ENCODE peak calls at places on chromosomes 3 and 15, in seven cellular contexts. K is adrenal gland, N is upper lobe of left lung, D is thyroid gland, B is pancreas, V is thoracic aorta, M is IMR-90. Y is an unnamed sample.

GRCh38 chr3:72018339-72018984 is 233.5 kb upstream of the PROK2 start:
- DNase-seq in K (no peak), N (peak; percentile 16), D (no peak), B (no peak), V (no peak), M (peak; percentile 7), Y (no peak)

GRCh38 chr3:103699228-103699627 is 1264.4 kb downstream of the ZPLD1 start:
- DNase-seq in K (no peak), N (no peak), D (no peak), B (no peak), V (no peak), M (no peak), Y (no peak)

GRCh38 chr3:118425272-118425837 is 609.3 kb downstream of the IGSF11 start:
- DNase-seq in K (no peak), N (no peak), D (no peak), B (no peak), V (no peak), M (no peak), Y (no peak)

GRCh38 chr3:12369029-12369428 is 80.2 kb downstream of the PPARG start:
- DNase-seq in K (no peak), N (no peak), D (no peak), B (no peak), V (no peak), M (no peak), Y (no peak)

GRCh38 chr3:29363110-29363509 is 82.2 kb downstream of the RBMS3 start:
- DNase-seq in K (no peak), N (no peak), D (no peak), B (no peak), V (no peak), M (no peak), Y (no peak)

GRCh38 chr3:16441306-16441898 is 72.1 kb downstream of the RFTN1 start:
- DNase-seq in K (no peak), N (no peak), D (no peak), B (no peak), V (no peak), M (peak; percentile 68), Y (no peak)

GRCh38 chr3:63993653-63994079 is 29.6 kb downstream of the PSMD6 start:
- DNase-seq in K (peak; percentile 65), N (no peak), D (peak; percentile 68), B (peak; percentile 74), V (no peak), M (peak; percentile 76), Y (peak; percentile 59)

GRCh38 chr3:172965256-172965655 is 175.8 kb downstream of the SPATA16 start:
- DNase-seq in K (no peak), N (no peak), D (no peak), B (no peak), V (no peak), M (peak; percentile 50), Y (no peak)

GRCh38 chr15:63407612-63408011 is 26.0 kb upstream of the CA12 start:
- DNase-seq in K (no peak), N (no peak), D (no peak), B (no peak), V (no peak), M (no peak), Y (no peak)

GRCh38 chr15:28190391-28191174 is 91.5 kb upstream of the OCA2 start:
- DNase-seq in K (no peak), N (no peak), D (no peak), B (no peak), V (no peak), M (no peak), Y (no peak)

GRCh38 chr3:17811633-17812032 is 69.2 kb upstream of the TBC1D5 start:
- DNase-seq in K (no peak), N (no peak), D (no peak), B (no peak), V (no peak), M (peak; percentile 7), Y (no peak)

GRCh38 chr3:182405752-182406151 is 387.6 kb upstream of the ATP11B start:
- DNase-seq in K (no peak), N (no peak), D (no peak), B (no peak), V (no peak), M (no peak), Y (no peak)

GRCh38 chr15:89648106-89649012 is 6.9 kb downstream of the KIF7 start:
- DNase-seq in K (no peak), N (peak; percentile 76), D (no peak), B (no peak), V (no peak), M (no peak), Y (no peak)

GRCh38 chr15:101314726-101315125 is 19.7 kb upstream of the SNRPA1 start:
- DNase-seq in K (no peak), N (no peak), D (no peak), B (no peak), V (no peak), M (no peak), Y (no peak)

GRCh38 chr3:149970716-149971402 is at the start of gene PFN2:
- DNase-seq in K (peak; percentile 72), N (peak; percentile 93), D (peak; percentile 77), B (peak; percentile 84), V (peak; percentile 14), M (peak; percentile 73), Y (peak; percentile 57)

GRCh38 chr3:45612918-45613602 is 18.5 kb downstream of the LIMD1 start:
- DNase-seq in K (no peak), N (no peak), D (peak; percentile 59), B (no peak), V (no peak), M (peak; percentile 23), Y (no peak)

GRCh38 chr15:77474987-77475385 is 54.3 kb downstream of the HMG20A start:
- DNase-seq in K (no peak), N (no peak), D (no peak), B (no peak), V (no peak), M (no peak), Y (no peak)

GRCh38 chr3:192772495-192772894 is 45.2 kb upstream of the FGF12 start:
- DNase-seq in K (no peak), N (no peak), D (peak; percentile 7), B (no peak), V (no peak), M (peak; percentile 18), Y (peak; percentile 20)

GRCh38 chr15:100116416-100117190 is 225.2 kb downstream of the ADAMTS17 start:
- DNase-seq in K (peak; percentile 31), N (peak; percentile 50), D (peak; percentile 47), B (no peak), V (no peak), M (no peak), Y (no peak)
- H3K27ac ChIP-seq in K (no peak overlapping the region), N (no peak overlapping the region), D (peak overlapping the region; percentile 94), B (no peak overlapping the region), V (no peak overlapping the region), M (no peak overlapping the region), Y (peak overlapping the region; percentile 6)

GRCh38 chr3:158792709-158793108 is 9.1 kb upstream of the MFSD1 start:
- DNase-seq in K (no peak), N (no peak), D (no peak), B (no peak), V (no peak), M (peak; percentile 95), Y (peak; percentile 73)

GRCh38 chr3:158791259-158791920 is 10.5 kb upstream of the MFSD1 start:
- DNase-seq in K (peak; percentile 37), N (no peak), D (peak; percentile 20), B (no peak), V (no peak), M (peak; percentile 86), Y (peak; percentile 50)

GRCh38 chr3:158788446-158788845 is 13.4 kb upstream of the MFSD1 start:
- DNase-seq in K (no peak), N (no peak), D (no peak), B (no peak), V (no peak), M (peak; percentile 80), Y (no peak)

GRCh38 chr3:158785972-158786371 is 15.9 kb upstream of the MFSD1 start:
- DNase-seq in K (no peak), N (no peak), D (no peak), B (no peak), V (no peak), M (peak; percentile 43), Y (no peak)

DNA sequence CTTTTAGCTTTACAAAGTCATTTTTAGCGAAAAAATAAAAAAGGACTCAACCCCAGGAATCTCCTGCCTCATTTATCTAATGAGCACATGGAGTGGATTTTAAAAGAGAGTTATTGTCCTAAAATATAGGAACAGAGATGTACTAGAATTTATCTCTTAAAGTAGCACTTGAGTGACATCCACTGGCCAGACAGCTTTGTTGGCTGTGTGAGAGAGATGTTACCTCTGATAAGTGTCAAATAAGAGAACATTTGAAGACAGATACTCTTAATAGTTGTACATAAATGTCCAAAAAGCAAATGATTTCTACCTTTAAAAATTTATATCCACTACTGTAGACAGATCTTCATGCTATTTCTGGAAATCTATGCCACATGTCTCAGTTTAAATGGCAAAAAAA is 12.3 kb upstream of the MFSD1 start:
- DNase-seq in K (no peak), N (no peak), D (no peak), B (no peak), V (no peak), M (peak; percentile 81), Y (peak; percentile 28)
- TF ChIP-seq CTCF in K (peak; percentile 14), N (no peak), D (no peak), B (no peak), V (no peak), M (peak; percentile 77), Y (peak; percentile 21)

GRCh38 chr15:22979069-22979698 is 984 bp downstream of the CYFIP1 start:
- DNase-seq in K (peak; percentile 48), N (peak; percentile 92), D (peak; percentile 67), B (peak; percentile 87), V (no peak), M (peak; percentile 42), Y (peak; percentile 70)

GRCh38 chr15:22981336-22981840 is 1.2 kb upstream of the CYFIP1 start:
- DNase-seq in K (no peak), N (peak; percentile 53), D (no peak), B (no peak), V (no peak), M (no peak), Y (no peak)

GRCh38 chr15:22980189-22981136 is at the start of gene CYFIP1:
- DNase-seq in K (peak; percentile 87), N (peak; percentile 95), D (peak; percentile 89), B (peak; percentile 96), V (peak; percentile 45), M (peak; percentile 83), Y (peak; percentile 98)

GRCh38 chr15:22978691-22979068 is 1.5 kb downstream of the CYFIP1 start:
- DNase-seq in K (no peak), N (no peak), D (no peak), B (no peak), V (no peak), M (no peak), Y (no peak)

DNA sequence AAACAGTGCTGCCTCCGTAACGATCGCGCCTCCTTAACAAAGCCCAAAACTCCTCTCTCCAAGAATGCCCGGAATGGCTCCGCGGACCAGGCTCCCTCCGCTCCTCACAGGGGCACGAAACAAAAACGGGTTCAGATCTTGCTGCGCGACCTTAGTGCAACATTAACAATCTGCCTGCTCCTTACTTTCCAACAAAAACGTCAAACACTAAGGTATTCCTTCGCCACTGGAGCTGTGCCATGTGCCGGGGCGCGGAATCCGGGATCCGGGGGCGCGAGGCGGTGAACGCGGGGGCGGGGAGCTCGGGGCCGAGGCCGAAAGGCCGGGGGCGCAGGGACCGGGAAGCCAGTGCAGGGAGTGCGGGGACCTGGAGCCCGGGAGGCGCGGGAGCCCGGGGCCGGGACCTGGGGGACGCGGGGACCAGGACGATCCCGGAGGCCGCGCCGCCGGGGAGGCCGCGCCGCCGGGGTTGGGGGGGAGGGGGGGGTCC is 424 bp downstream of the CYFIP1 start:
- DNase-seq in K (peak; percentile 44), N (peak; percentile 89), D (peak; percentile 17), B (peak; percentile 73), V (no peak), M (peak; percentile 25), Y (peak; percentile 46)
- H3K27ac ChIP-seq in K (peak overlapping the region; percentile 95), N (peak overlapping the region; percentile 95), D (peak overlapping the region; percentile 84), B (peak overlapping the region; percentile 86), V (peak overlapping the region; percentile 87), M (peak overlapping the region; percentile 80), Y (peak overlapping the region; percentile 88)

GRCh38 chr3:194711913-194712312 is 26.2 kb downstream of the FAM43A start:
- DNase-seq in K (no peak), N (no peak), D (peak; percentile 57), B (no peak), V (no peak), M (peak; percentile 91), Y (peak; percentile 63)
- TF ChIP-seq CTCF in K (no peak), N (no peak), D (no peak), B (no peak), V (no peak), M (no peak), Y (no peak)